ENCODE peak calls at places on chromosomes 11 and 22, in four cellular contexts. One of them, this sample, is unnamed. For H3K4me1, the result is how much of the 10 kb centered on the place peaks cover.

GRCh38 chr11:8109675-8110074 is 28.7 kb downstream of the TUB start:
- DNase-seq in testis: no peak
- DNase-seq in upper lobe of right lung: no peak
- DNase-seq in iPS DF 6.9: no peak
- DNase-seq in this sample: no peak

GRCh38 chr11:29328961-29329441 is 687.8 kb downstream of the KCNA4 start:
- DNase-seq in testis: peak
- DNase-seq in upper lobe of right lung: no peak
- DNase-seq in iPS DF 6.9: no peak
- DNase-seq in this sample: no peak

GRCh38 chr22:49973018-49973965 is 12.7 kb downstream of the PIM3 start:
- DNase-seq in testis: no peak
- DNase-seq in upper lobe of right lung: peak
- DNase-seq in iPS DF 6.9: no peak
- DNase-seq in this sample: no peak

GRCh38 chr11:15629690-15630321 is 515.1 kb downstream of the INSC start:
- DNase-seq in testis: peak
- DNase-seq in upper lobe of right lung: no peak
- DNase-seq in iPS DF 6.9: peak
- DNase-seq in this sample: peak

GRCh38 chr11:2077061-2077802 is 62.0 kb downstream of the IGF2 start:
- DNase-seq in testis: no peak
- DNase-seq in upper lobe of right lung: no peak
- DNase-seq in iPS DF 6.9: no peak
- DNase-seq in this sample: no peak

GRCh38 chr11:43904737-43905515 is 24.3 kb downstream of the ALKBH3 start:
- DNase-seq in testis: no peak
- DNase-seq in upper lobe of right lung: no peak
- DNase-seq in iPS DF 6.9: no peak
- DNase-seq in this sample: no peak

GRCh38 chr22:22362939-22363338 is 118.4 kb downstream of the VPREB1 start:
- DNase-seq in testis: no peak
- DNase-seq in upper lobe of right lung: no peak
- DNase-seq in iPS DF 6.9: no peak
- DNase-seq in this sample: no peak

GRCh38 chr11:123325535-123325934 is 104.5 kb upstream of the GRAMD1B start:
- DNase-seq in testis: no peak
- DNase-seq in upper lobe of right lung: no peak
- DNase-seq in iPS DF 6.9: no peak
- DNase-seq in this sample: no peak

GRCh38 chr22:24819941-24820461 is 14.0 kb downstream of the SGSM1 start:
- DNase-seq in testis: peak
- DNase-seq in upper lobe of right lung: peak
- DNase-seq in iPS DF 6.9: no peak
- DNase-seq in this sample: peak

GRCh38 chr11:76186776-76187279 is 19.5 kb downstream of the WNT11 start:
- DNase-seq in testis: no peak
- DNase-seq in upper lobe of right lung: no peak
- DNase-seq in iPS DF 6.9: no peak
- DNase-seq in this sample: no peak

GRCh38 chr22:43388420-43388851 is 23.4 kb upstream of the MPPED1 start:
- DNase-seq in testis: peak
- DNase-seq in upper lobe of right lung: peak
- DNase-seq in iPS DF 6.9: peak
- DNase-seq in this sample: peak

GRCh38 chr22:24466831-24467249 is 28.3 kb upstream of the UPB1 start:
- DNase-seq in testis: peak
- DNase-seq in upper lobe of right lung: no peak
- DNase-seq in iPS DF 6.9: no peak
- DNase-seq in this sample: peak

GRCh38 chr22:44131989-44132685 is 48.6 kb upstream of the PARVG start:
- DNase-seq in testis: no peak
- DNase-seq in upper lobe of right lung: peak
- DNase-seq in iPS DF 6.9: no peak
- DNase-seq in this sample: no peak

GRCh38 chr11:3119141-3119821 is 45.8 kb downstream of the OSBPL5 start:
- DNase-seq in testis: no peak
- DNase-seq in upper lobe of right lung: peak
- DNase-seq in iPS DF 6.9: no peak
- DNase-seq in this sample: peak

GRCh38 chr22:22168190-22168940 is 76.2 kb upstream of the VPREB1 start:
- DNase-seq in testis: no peak
- DNase-seq in upper lobe of right lung: no peak
- DNase-seq in iPS DF 6.9: peak
- DNase-seq in this sample: no peak

GRCh38 chr11:72673943-72674828 is at the start of gene PDE2A:
- DNase-seq in testis: no peak
- DNase-seq in upper lobe of right lung: no peak
- DNase-seq in iPS DF 6.9: no peak
- DNase-seq in this sample: no peak

GRCh38 chr11:104073950-104074349 is 37.5 kb downstream of the DDI1 start:
- DNase-seq in testis: no peak
- DNase-seq in upper lobe of right lung: no peak
- DNase-seq in iPS DF 6.9: no peak
- DNase-seq in this sample: no peak

GRCh38 chr11:6354651-6355485 is 34.6 kb upstream of the CAVIN3 start:
- DNase-seq in testis: no peak
- DNase-seq in upper lobe of right lung: no peak
- DNase-seq in iPS DF 6.9: no peak
- DNase-seq in this sample: no peak

GRCh38 chr11:86303257-86303656 is 1.2 kb downstream of the HIKESHI start:
- DNase-seq in testis: no peak
- DNase-seq in upper lobe of right lung: no peak
- DNase-seq in iPS DF 6.9: no peak
- DNase-seq in this sample: no peak

GRCh38 chr11:79506124-79506523 is 65.3 kb upstream of the TENM4 start:
- DNase-seq in testis: no peak
- DNase-seq in upper lobe of right lung: no peak
- DNase-seq in iPS DF 6.9: no peak
- DNase-seq in this sample: no peak

GRCh38 chr11:35173011-35173511 is 34.1 kb downstream of the CD44 start:
- DNase-seq in testis: no peak
- DNase-seq in upper lobe of right lung: peak
- DNase-seq in iPS DF 6.9: no peak
- DNase-seq in this sample: no peak

GRCh38 chr11:35174666-35175065 is 35.7 kb downstream of the CD44 start:
- DNase-seq in testis: no peak
- DNase-seq in upper lobe of right lung: no peak
- DNase-seq in iPS DF 6.9: no peak
- DNase-seq in this sample: no peak

GRCh38 chr11:35171226-35171625 is 32.3 kb downstream of the CD44 start:
- DNase-seq in testis: no peak
- DNase-seq in upper lobe of right lung: no peak
- DNase-seq in iPS DF 6.9: no peak
- DNase-seq in this sample: no peak

GRCh38 chr11:35170503-35170902 is 31.5 kb downstream of the CD44 start:
- DNase-seq in testis: no peak
- DNase-seq in upper lobe of right lung: no peak
- DNase-seq in iPS DF 6.9: no peak
- DNase-seq in this sample: no peak

DNA sequence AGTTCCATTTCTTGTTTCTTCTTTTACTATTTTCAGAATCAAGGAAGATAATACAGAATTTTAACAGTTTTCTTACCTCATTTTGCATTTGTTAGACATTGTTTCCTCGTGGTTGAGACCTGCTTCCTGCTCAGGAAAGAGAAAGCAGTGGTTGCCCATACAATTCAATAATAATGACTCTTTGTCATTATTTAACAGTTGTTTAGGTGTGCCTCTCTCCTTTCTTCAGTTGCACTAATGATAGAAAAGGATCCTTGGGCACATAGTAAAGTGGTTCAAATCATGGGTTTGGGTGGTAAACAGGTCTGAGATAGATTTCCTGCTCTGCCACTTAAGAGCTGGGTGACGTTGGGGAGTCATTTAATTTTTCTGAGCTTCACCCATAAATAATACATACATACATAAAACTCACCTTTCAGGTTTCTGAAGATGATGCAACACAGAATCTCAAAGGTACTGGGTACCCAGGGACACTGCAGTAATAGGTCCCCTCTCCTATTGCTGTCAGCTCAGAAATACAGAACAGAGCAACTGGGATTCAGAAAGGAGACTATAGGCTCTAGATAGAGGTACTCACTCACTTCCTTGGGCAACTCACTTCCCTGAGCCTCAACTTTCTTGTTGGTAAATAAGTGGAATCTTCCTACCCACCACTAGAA is 34.8 kb downstream of the CD44 start:
- DNase-seq in testis: no peak
- DNase-seq in upper lobe of right lung: no peak
- DNase-seq in iPS DF 6.9: no peak
- DNase-seq in this sample: no peak
- H3K4me1 ChIP-seq in testis: under half
- H3K4me1 ChIP-seq in upper lobe of right lung: half or more
- H3K4me1 ChIP-seq in iPS DF 6.9: under half
- H3K4me1 ChIP-seq in this sample: under half

GRCh38 chr11:27397619-27398412 is 34.8 kb upstream of the CCDC34 start:
- DNase-seq in testis: no peak
- DNase-seq in upper lobe of right lung: no peak
- DNase-seq in iPS DF 6.9: no peak
- DNase-seq in this sample: no peak
- H3K4me1 ChIP-seq in testis: under half
- H3K4me1 ChIP-seq in upper lobe of right lung: under half
- H3K4me1 ChIP-seq in iPS DF 6.9: under half
- H3K4me1 ChIP-seq in this sample: half or more

GRCh38 chr11:46675949-46676348 is 24.5 kb downstream of the ARHGAP1 start:
- DNase-seq in testis: no peak
- DNase-seq in upper lobe of right lung: no peak
- DNase-seq in iPS DF 6.9: no peak
- DNase-seq in this sample: no peak

GRCh38 chr11:46676436-46677158 is 23.8 kb downstream of the ARHGAP1 start:
- DNase-seq in testis: no peak
- DNase-seq in upper lobe of right lung: peak
- DNase-seq in iPS DF 6.9: no peak
- DNase-seq in this sample: no peak

GRCh38 chr11:46673713-46674462 is 26.5 kb downstream of the ARHGAP1 start:
- DNase-seq in testis: no peak
- DNase-seq in upper lobe of right lung: peak
- DNase-seq in iPS DF 6.9: no peak
- DNase-seq in this sample: no peak

GRCh38 chr11:46675288-46675851 is 25.0 kb downstream of the ARHGAP1 start:
- DNase-seq in testis: no peak
- DNase-seq in upper lobe of right lung: peak
- DNase-seq in iPS DF 6.9: no peak
- DNase-seq in this sample: peak

GRCh38 chr11:46674463-46675287 is 25.7 kb downstream of the ARHGAP1 start:
- DNase-seq in testis: no peak
- DNase-seq in upper lobe of right lung: peak
- DNase-seq in iPS DF 6.9: peak
- DNase-seq in this sample: peak
- H3K4me1 ChIP-seq in testis: under half
- H3K4me1 ChIP-seq in upper lobe of right lung: under half
- H3K4me1 ChIP-seq in iPS DF 6.9: under half
- H3K4me1 ChIP-seq in this sample: half or more

DNA sequence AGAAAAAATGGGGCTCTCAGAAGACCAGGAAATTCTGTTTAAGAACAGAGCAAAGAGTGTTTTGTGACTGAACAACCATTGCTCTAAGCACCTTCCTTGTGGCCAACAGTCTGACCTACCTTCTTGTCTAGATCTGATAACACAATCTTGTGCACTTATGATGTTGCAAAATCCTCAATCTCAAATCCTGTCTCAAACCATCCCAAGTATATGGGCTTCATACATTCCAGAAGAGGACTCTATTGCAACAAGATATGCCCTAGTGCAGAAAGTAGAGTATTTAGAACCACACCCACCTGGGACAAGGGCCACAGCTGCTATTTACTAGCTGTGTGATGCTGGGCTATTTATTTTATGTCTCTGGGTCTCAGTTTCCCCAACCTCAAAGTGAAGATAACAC is 27.1 kb downstream of the RASSF10 start:
- DNase-seq in testis: no peak
- DNase-seq in upper lobe of right lung: no peak
- DNase-seq in iPS DF 6.9: no peak
- DNase-seq in this sample: no peak
- H3K4me1 ChIP-seq in testis: under half
- H3K4me1 ChIP-seq in upper lobe of right lung: under half
- H3K4me1 ChIP-seq in iPS DF 6.9: under half
- H3K4me1 ChIP-seq in this sample: under half

DNA sequence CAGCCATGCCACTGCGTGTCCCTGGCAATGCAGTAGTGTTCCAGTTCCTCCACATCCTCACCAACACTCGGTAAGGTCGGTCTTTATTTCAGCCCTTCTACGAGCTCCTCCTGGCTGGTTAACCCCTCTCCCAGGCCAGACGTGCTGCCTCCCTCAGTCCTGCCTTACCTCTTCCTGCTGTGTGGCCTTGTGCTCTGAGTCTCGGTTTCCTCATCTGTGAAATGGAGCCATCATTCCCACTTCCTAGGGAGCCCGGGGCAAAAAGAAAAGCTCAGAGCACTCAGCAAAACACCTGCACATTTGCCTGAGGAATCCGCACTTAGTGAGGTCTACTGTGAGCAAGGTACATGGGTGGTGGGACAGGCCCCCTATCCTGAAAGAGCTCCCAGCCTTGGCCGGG is 9.8 kb downstream of the TP53I11 start:
- DNase-seq in testis: no peak
- DNase-seq in upper lobe of right lung: no peak
- DNase-seq in iPS DF 6.9: no peak
- DNase-seq in this sample: no peak
- H3K4me1 ChIP-seq in testis: under half
- H3K4me1 ChIP-seq in upper lobe of right lung: under half
- H3K4me1 ChIP-seq in iPS DF 6.9: under half
- H3K4me1 ChIP-seq in this sample: half or more

GRCh38 chr11:67239795-67240574 is 26.3 kb upstream of the GRK2 start:
- DNase-seq in testis: peak
- DNase-seq in upper lobe of right lung: peak
- DNase-seq in iPS DF 6.9: peak
- DNase-seq in this sample: peak
- H3K4me1 ChIP-seq in testis: under half
- H3K4me1 ChIP-seq in upper lobe of right lung: under half
- H3K4me1 ChIP-seq in iPS DF 6.9: under half
- H3K4me1 ChIP-seq in this sample: half or more

DNA sequence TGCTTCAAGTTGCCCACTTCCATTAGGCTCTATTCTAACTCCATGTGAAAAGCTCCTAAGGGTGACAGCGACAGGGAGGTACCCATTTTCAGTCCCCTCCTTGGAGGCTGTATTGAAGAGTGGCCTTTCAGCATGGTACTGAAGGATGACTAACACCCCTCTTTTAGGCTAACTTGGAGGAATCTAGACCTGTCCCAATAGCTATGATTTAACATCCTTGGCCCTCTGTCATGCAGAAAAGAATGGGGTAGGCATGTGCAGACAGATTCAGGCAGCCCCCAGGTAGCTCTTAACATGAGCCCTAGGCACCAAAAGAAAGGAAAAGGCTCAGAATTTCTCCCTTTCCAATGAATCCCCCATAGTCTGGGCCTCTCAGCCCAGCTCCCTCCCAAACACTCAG is 89.3 kb upstream of the AMOTL1 start:
- DNase-seq in testis: no peak
- DNase-seq in upper lobe of right lung: no peak
- DNase-seq in iPS DF 6.9: no peak
- DNase-seq in this sample: no peak
- H3K4me1 ChIP-seq in testis: under half
- H3K4me1 ChIP-seq in upper lobe of right lung: under half
- H3K4me1 ChIP-seq in iPS DF 6.9: under half
- H3K4me1 ChIP-seq in this sample: under half